ENCODE peak calls at places on chromosomes 5 and 9, in seven cellular contexts. E is neural progenitor cell, F is fibroblast of lung, O is astrocyte, L is hepatocyte, X is H9, R is OCI-LY7. M is an unnamed sample. For H3K4me1, the result is how much of the 10 kb centered on the place peaks cover.

GRCh38 chr5:102542064-102542463 is 43.3 kb upstream of the SLCO6A1 start:
- DNase-seq in E (no peak), F (no peak), O (no peak), L (no peak), X (no peak), R (no peak), M (no peak)

GRCh38 chr5:40332945-40333344 is 346.8 kb upstream of the PTGER4 start:
- DNase-seq in E (no peak), F (no peak), O (no peak), L (no peak), X (no peak), R (no peak), M (no peak)

GRCh38 chr9:88782931-88783451 is 208.3 kb upstream of the S1PR3 start:
- DNase-seq in E (peak), F (no peak), O (peak), L (no peak), X (no peak), R (no peak), M (no peak)

GRCh38 chr5:173201636-173202265 is 33.3 kb downstream of the NKX2-5 start:
- DNase-seq in E (no peak), F (peak), O (peak), L (no peak), X (no peak), R (no peak), M (peak)

GRCh38 chr5:72140711-72141110 is 33.4 kb downstream of the MAP1B start:
- DNase-seq in E (no peak), F (no peak), O (no peak), L (no peak), X (no peak), R (no peak), M (no peak)

GRCh38 chr5:6359534-6359933 is 18.8 kb downstream of the MED10 start:
- DNase-seq in E (no peak), F (no peak), O (no peak), L (no peak), X (no peak), R (no peak), M (no peak)

GRCh38 chr9:121819511-121820231 is 168.2 kb downstream of the DAB2IP start:
- DNase-seq in E (peak), F (peak), O (peak), L (no peak), X (peak), R (peak), M (no peak)

GRCh38 chr9:106023455-106023854 is 329.1 kb downstream of the TMEM38B start:
- DNase-seq in E (no peak), F (no peak), O (no peak), L (no peak), X (no peak), R (no peak), M (no peak)

GRCh38 chr5:176535101-176535654 is 2.0 kb downstream of the RNF44 start:
- DNase-seq in E (no peak), F (peak), O (no peak), L (no peak), X (no peak), R (peak), M (no peak)

GRCh38 chr5:80761176-80761575 is 106.4 kb upstream of the DHFR start:
- DNase-seq in E (peak), F (no peak), O (no peak), L (no peak), X (peak), R (no peak), M (no peak)

GRCh38 chr5:96014395-96014794 is 52.7 kb upstream of the ELL2 start:
- DNase-seq in E (no peak), F (no peak), O (no peak), L (no peak), X (no peak), R (no peak), M (no peak)

GRCh38 chr9:117211280-117211679 is 203.6 kb downstream of the ASTN2 start:
- DNase-seq in E (no peak), F (no peak), O (no peak), L (no peak), X (no peak), R (no peak), M (no peak)

GRCh38 chr5:37198842-37199241 is 50.3 kb downstream of the CPLANE1 start:
- DNase-seq in E (no peak), F (peak), O (no peak), L (no peak), X (no peak), R (no peak), M (no peak)

GRCh38 chr5:75049581-75050274 is 2.6 kb downstream of the GCNT4 start:
- DNase-seq in E (peak), F (peak), O (peak), L (peak), X (peak), R (peak), M (peak)

GRCh38 chr9:3398232-3398648 is 127.6 kb downstream of the RFX3 start:
- DNase-seq in E (no peak), F (no peak), O (no peak), L (no peak), X (no peak), R (peak), M (no peak)

GRCh38 chr5:14762568-14763216 is 98.2 kb downstream of the OTULIN start:
- DNase-seq in E (no peak), F (no peak), O (no peak), L (no peak), X (no peak), R (peak), M (no peak)

GRCh38 chr5:125375143-125375542 is 628.7 kb upstream of the ZNF608 start:
- DNase-seq in E (no peak), F (no peak), O (no peak), L (no peak), X (no peak), R (peak), M (no peak)

GRCh38 chr9:89352874-89353649 is 34.8 kb downstream of the SECISBP2 start:
- DNase-seq in E (no peak), F (no peak), O (no peak), L (no peak), X (no peak), R (no peak), M (no peak)

GRCh38 chr5:102312586-102312985 is 16.5 kb upstream of the SLCO4C1 start:
- DNase-seq in E (no peak), F (no peak), O (peak), L (peak), X (no peak), R (no peak), M (no peak)

GRCh38 chr5:178080618-178081410 is 32.5 kb upstream of the N4BP3 start:
- DNase-seq in E (no peak), F (no peak), O (no peak), L (no peak), X (no peak), R (no peak), M (no peak)

GRCh38 chr9:77449177-77450092 is 198.7 kb downstream of the GNA14 start:
- DNase-seq in E (no peak), F (peak), O (peak), L (peak), X (no peak), R (no peak), M (peak)

GRCh38 chr5:68898961-68899471 is 194.8 kb upstream of the SLC30A5 start:
- DNase-seq in E (peak), F (peak), O (peak), L (peak), X (peak), R (no peak), M (peak)

GRCh38 chr5:17989567-17989966 is 355.3 kb downstream of the TAF11L14 start:
- DNase-seq in E (no peak), F (no peak), O (no peak), L (no peak), X (no peak), R (no peak), M (no peak)

GRCh38 chr5:150789943-150790611 is 11.5 kb downstream of the SMIM3 start:
- DNase-seq in E (peak), F (peak), O (peak), L (peak), X (peak), R (no peak), M (peak)

GRCh38 chr5:73894860-73895259 is 268.9 kb downstream of the ARHGEF28 start:
- DNase-seq in E (no peak), F (no peak), O (no peak), L (no peak), X (no peak), R (no peak), M (no peak)

GRCh38 chr5:55668356-55668755 is 43.8 kb downstream of the SLC38A9 start:
- DNase-seq in E (no peak), F (peak), O (peak), L (peak), X (no peak), R (peak), M (peak)

GRCh38 chr5:35012796-35013195 is 35.0 kb downstream of the AGXT2 start:
- DNase-seq in E (no peak), F (no peak), O (no peak), L (no peak), X (no peak), R (no peak), M (no peak)

GRCh38 chr5:154002093-154002492 is 36.6 kb downstream of the FAM114A2 start:
- DNase-seq in E (no peak), F (peak), O (peak), L (no peak), X (no peak), R (no peak), M (no peak)

GRCh38 chr5:159262472-159262858 is 625 bp upstream of the UBLCP1 start:
- DNase-seq in E (no peak), F (no peak), O (no peak), L (no peak), X (no peak), R (no peak), M (no peak)

GRCh38 chr9:76512826-76513225 is 53.8 kb downstream of the GCNT1 start:
- DNase-seq in E (no peak), F (peak), O (peak), L (no peak), X (no peak), R (no peak), M (no peak)

GRCh38 chr5:42828661-42829060 is 17.0 kb upstream of the SELENOP start:
- DNase-seq in E (no peak), F (peak), O (no peak), L (peak), X (no peak), R (no peak), M (no peak)

GRCh38 chr9:132993511-132993939 is 15.0 kb downstream of the GFI1B start:
- DNase-seq in E (no peak), F (no peak), O (no peak), L (no peak), X (no peak), R (no peak), M (no peak)

GRCh38 chr9:94993821-94994165 is 267.3 kb downstream of the AOPEP start:
- DNase-seq in E (no peak), F (no peak), O (no peak), L (no peak), X (no peak), R (no peak), M (no peak)

GRCh38 chr9:30235564-30235963 is 2148.9 kb upstream of the ACO1 start:
- DNase-seq in E (no peak), F (no peak), O (no peak), L (no peak), X (no peak), R (no peak), M (no peak)

GRCh38 chr9:121440265-121440664 is 59.4 kb downstream of the GGTA1 start:
- DNase-seq in E (peak), F (peak), O (no peak), L (peak), X (no peak), R (no peak), M (no peak)

GRCh38 chr9:111597852-111598729 is 1.4 kb downstream of the PTGR1 start:
- DNase-seq in E (peak), F (peak), O (peak), L (peak), X (peak), R (peak), M (no peak)

GRCh38 chr5:67465556-67466206 is 269.1 kb upstream of the CD180 start:
- DNase-seq in E (no peak), F (peak), O (peak), L (no peak), X (no peak), R (no peak), M (no peak)

GRCh38 chr9:95494416-95495371 is 22.1 kb downstream of the PTCH1 start:
- DNase-seq in E (peak), F (peak), O (peak), L (peak), X (peak), R (peak), M (no peak)

GRCh38 chr9:1210954-1211353 is 160.8 kb downstream of the DMRT2 start:
- DNase-seq in E (no peak), F (no peak), O (no peak), L (no peak), X (no peak), R (no peak), M (peak)

GRCh38 chr9:126144215-126144614 is 182.4 kb upstream of the MVB12B start:
- DNase-seq in E (no peak), F (no peak), O (no peak), L (no peak), X (no peak), R (no peak), M (no peak)

DNA sequence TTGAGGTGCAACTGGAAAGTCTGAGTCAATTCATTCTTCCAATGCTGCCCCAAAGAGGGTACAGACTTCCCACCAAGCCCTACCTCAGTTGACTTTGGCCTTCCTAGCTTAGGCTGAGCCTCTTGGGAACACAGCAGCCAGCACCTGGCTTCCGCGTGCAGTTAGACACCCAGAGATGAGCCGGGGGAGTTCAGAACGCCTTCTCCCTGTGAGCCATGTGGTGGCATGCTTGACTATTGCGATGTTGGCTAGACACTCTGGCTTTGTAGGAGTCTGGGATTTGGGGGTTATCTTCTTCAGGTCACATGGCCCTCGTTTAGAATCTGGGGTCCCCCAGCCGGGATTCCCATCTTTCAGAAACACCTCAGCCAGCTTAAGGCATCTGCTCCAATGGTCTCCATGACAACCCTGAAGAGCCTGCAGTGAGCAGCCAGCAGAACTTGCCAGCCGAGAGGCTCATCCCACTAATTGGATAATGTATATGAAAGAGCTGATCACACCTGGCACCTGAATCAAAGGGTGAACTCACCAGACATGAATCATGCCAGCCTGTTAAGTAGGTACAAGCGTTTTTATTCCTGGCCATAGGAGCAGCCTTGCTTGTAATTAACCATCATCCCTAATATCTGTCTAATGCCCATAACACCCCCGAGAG is 167.5 kb downstream of the SYK start:
- DNase-seq in E (no peak), F (no peak), O (no peak), L (no peak), X (no peak), R (no peak), M (peak)
- H3K4me1 ChIP-seq in E (under half), F (under half), O (under half), L (under half), X (under half), R (under half), M (half or more)

DNA sequence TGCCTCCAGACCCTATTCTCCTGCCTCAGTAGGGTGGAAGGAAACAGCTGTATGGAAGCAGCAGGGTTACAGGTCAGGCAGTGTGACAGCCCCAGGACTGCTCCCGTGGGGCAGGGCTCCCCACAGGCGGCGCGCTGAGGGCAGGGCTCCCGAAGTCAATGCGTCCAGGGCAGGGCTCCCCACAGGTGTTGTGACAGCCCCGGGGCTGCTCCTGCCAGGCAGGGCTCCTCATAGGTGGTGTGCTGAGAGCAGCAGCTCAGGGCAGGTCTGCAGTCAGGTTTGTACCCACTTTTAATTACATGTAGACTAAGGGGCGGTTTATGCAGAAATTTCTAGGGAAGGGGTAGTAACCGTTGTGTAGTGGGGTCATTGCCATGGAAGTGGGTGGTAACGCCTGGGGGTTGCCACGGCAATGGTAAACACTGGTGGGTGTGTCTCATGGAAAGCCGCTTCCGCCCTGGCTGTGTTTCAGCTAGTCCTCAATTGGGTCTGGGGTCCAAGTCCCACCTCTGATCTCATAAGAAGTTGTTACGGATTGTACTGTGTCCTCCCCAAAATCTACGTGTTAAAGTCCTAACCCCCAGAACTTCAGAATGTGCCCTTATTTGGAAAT is 16.7 kb upstream of the TERT start:
- DNase-seq in E (no peak), F (no peak), O (no peak), L (no peak), X (no peak), R (no peak), M (no peak)
- H3K4me2 ChIP-seq in E (no peak), F (no peak), O (no peak), L (no peak), X (no peak), R (peak), M (no peak)

DNA sequence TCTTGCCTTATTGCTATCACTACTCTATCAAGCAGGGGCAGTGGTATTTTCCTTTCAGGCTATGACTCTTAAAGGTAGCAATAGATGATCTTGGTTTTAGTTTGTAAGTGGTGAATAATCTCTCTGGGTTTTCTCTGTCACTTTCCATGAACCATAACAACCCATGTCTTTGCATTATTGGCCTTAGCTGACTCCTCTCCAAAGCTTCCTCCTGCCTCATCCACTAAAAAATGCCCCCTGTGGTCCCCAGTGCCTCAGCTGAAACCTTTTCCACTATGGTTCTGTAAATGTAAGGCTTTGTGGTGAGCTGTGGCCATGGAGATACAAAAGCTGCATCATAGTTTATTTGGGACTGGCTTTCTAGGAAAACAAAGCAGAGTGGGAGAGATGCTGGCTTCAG is 128.8 kb downstream of the GPBP1 start:
- DNase-seq in E (no peak), F (peak), O (peak), L (no peak), X (no peak), R (no peak), M (no peak)
- H3K4me1 ChIP-seq in E (under half), F (under half), O (under half), L (under half), X (under half), R (under half), M (under half)

GRCh38 chr5:137294604-137295003 is 204.5 kb downstream of the SPOCK1 start:
- DNase-seq in E (no peak), F (no peak), O (no peak), L (no peak), X (no peak), R (no peak), M (no peak)

GRCh38 chr5:137291436-137291835 is 207.7 kb downstream of the SPOCK1 start:
- DNase-seq in E (no peak), F (no peak), O (no peak), L (no peak), X (no peak), R (no peak), M (no peak)

GRCh38 chr5:137291031-137291430 is 208.1 kb downstream of the SPOCK1 start:
- DNase-seq in E (no peak), F (no peak), O (no peak), L (no peak), X (no peak), R (no peak), M (no peak)

GRCh38 chr5:137289856-137290255 is 209.3 kb downstream of the SPOCK1 start:
- DNase-seq in E (no peak), F (no peak), O (no peak), L (no peak), X (no peak), R (no peak), M (no peak)

DNA sequence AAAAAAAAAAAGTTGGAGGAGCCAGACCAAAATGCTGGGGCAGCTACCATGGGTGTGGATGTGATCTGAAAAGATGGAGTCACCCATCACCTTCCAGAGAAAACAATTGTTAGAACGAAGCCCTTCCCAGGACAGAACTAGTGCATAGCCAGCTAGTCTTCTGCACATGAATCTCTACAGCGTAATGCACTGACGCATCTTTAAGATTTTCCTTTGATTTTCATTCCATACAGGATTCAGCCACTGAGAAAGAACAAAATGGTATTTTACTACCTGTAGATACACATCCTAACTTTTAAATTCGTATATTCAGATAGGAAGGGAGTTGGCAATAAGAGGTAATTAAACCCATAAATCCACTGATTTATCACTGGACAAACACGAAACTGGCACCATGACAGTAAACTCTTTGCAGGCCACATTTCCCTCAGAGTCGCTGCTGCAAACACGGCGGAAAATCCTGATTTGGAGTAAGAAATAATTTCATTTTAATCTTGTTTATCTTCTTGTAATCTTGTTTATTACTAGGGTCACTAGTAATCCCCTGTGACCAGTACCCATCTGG is 206.6 kb downstream of the SPOCK1 start:
- DNase-seq in E (no peak), F (no peak), O (no peak), L (no peak), X (no peak), R (no peak), M (no peak)
- H3K4me2 ChIP-seq in E (no peak), F (no peak), O (no peak), L (no peak), X (no peak), R (no peak), M (no peak)